ENCODE peak calls at places on chromosomes 1 and 21, in seven cellular contexts. C is MM.1S; E is adrenal gland; M is lower lobe of right lung; K is ascending aorta; L is Peyer's patch; Z is CD8-positive, alpha-beta memory T cell. N is an unnamed sample.
A peak's percentile ranks its signal among the peaks of the same experiment; 100 is the strongest.

GRCh38 chr1:155651861-155652661 is 36.5 kb downstream of the YY1AP1 start:
- DNase-seq in Z (no peak), E (no peak), K (no peak), C (no peak), M (no peak), L (no peak), N (no peak)

GRCh38 chr1:22949807-22950462 is 22.7 kb downstream of the LACTBL1 start:
- DNase-seq in K (no peak), M (no peak), E (no peak), C (no peak), L (no peak), Z (no peak), N (no peak)

GRCh38 chr1:157154940-157155514 is 16.8 kb upstream of the ETV3 start:
- DNase-seq in L (peak; percentile 86), E (peak; percentile 66), K (no peak), Z (no peak), M (peak; percentile 61), C (no peak), N (peak; percentile 41)

GRCh38 chr1:114153621-114154145 is at the start of gene SYT6:
- DNase-seq in E (no peak), L (no peak), K (no peak), M (no peak), C (no peak), Z (no peak), N (no peak)

GRCh38 chr1:11729498-11730428 is 6.2 kb upstream of the AGTRAP start:
- DNase-seq in K (no peak), Z (no peak), E (no peak), C (no peak), L (no peak), M (no peak), N (peak; percentile 44)

GRCh38 chr1:67793562-67793961 is 39.7 kb downstream of the GNG12 start:
- DNase-seq in C (no peak), L (no peak), M (no peak), Z (no peak), K (no peak), E (no peak), N (no peak)

GRCh38 chr1:161307230-161307768 is 2.5 kb downstream of the MPZ start:
- DNase-seq in K (no peak), E (peak; percentile 17), M (peak; percentile 51), C (no peak), Z (peak; percentile 10), L (peak; percentile 53), N (no peak)

GRCh38 chr1:110070282-110070967 is at the start of gene ALX3:
- DNase-seq in L (no peak), M (no peak), C (no peak), K (no peak), Z (no peak), E (no peak), N (no peak)

GRCh38 chr21:35641271-35642016 is 418.9 kb downstream of the SETD4 start:
- DNase-seq in L (no peak), E (no peak), K (no peak), M (no peak), Z (no peak), C (no peak), N (no peak)

GRCh38 chr1:182264187-182264586 is 127.4 kb downstream of the GLUL start:
- DNase-seq in E (no peak), Z (no peak), M (no peak), L (no peak), C (no peak), K (no peak), N (no peak)

GRCh38 chr1:16117369-16117768 is 38.5 kb downstream of the EPHA2 start:
- DNase-seq in E (no peak), C (no peak), L (no peak), K (no peak), M (no peak), Z (no peak), N (no peak)

GRCh38 chr21:27513825-27514224 is 546.9 kb upstream of the ADAMTS5 start:
- DNase-seq in K (no peak), L (no peak), C (no peak), Z (no peak), M (no peak), E (no peak), N (no peak)

GRCh38 chr1:243391355-243391754 is 135.5 kb downstream of the SDCCAG8 start:
- DNase-seq in Z (no peak), K (no peak), C (no peak), L (no peak), M (no peak), E (no peak), N (no peak)

GRCh38 chr1:235067396-235068154 is 61.1 kb downstream of the TOMM20 start:
- DNase-seq in L (peak; percentile 93), K (peak; percentile 81), C (no peak), Z (no peak), M (peak; percentile 88), E (peak; percentile 87), N (peak; percentile 70)

GRCh38 chr1:15060104-15060503 is 93.4 kb upstream of the TMEM51 start:
- DNase-seq in C (no peak), M (no peak), K (no peak), L (no peak), Z (no peak), E (no peak), N (no peak)

GRCh38 chr1:212858461-212859265 is 588 bp downstream of the FLVCR1 start:
- DNase-seq in E (peak; percentile 22), M (peak; percentile 59), K (no peak), C (peak; percentile 29), Z (no peak), L (peak; percentile 51), N (peak; percentile 16)

GRCh38 chr1:226051356-226051755 is 11.2 kb upstream of the H3-3A start:
- DNase-seq in K (no peak), M (no peak), Z (no peak), C (no peak), L (no peak), E (no peak), N (no peak)

GRCh38 chr1:232678185-232678886 is 48.4 kb upstream of the SIPA1L2 start:
- DNase-seq in K (no peak), M (no peak), C (no peak), Z (no peak), L (peak; percentile 80), E (no peak), N (no peak)

GRCh38 chr1:41666991-41667631 is 182.6 kb upstream of the EDN2 start:
- DNase-seq in Z (peak; percentile 35), M (no peak), C (peak; percentile 93), K (no peak), E (no peak), L (peak; percentile 66), N (no peak)

GRCh38 chr1:110477041-110477440 is 26.1 kb downstream of the PROK1 start:
- DNase-seq in K (no peak), E (peak; percentile 61), M (no peak), Z (no peak), C (no peak), L (no peak), N (no peak)

GRCh38 chr1:206606867-206607266 is 5.4 kb downstream of the EIF2D start:
- DNase-seq in L (no peak), Z (no peak), E (no peak), K (no peak), M (no peak), C (peak; percentile 66), N (no peak)

GRCh38 chr21:29721242-29721641 is 218.6 kb downstream of the GRIK1 start:
- DNase-seq in M (no peak), L (no peak), E (no peak), C (no peak), Z (no peak), K (no peak), N (no peak)

GRCh38 chr1:176987016-176987415 is 177.5 kb downstream of the ASTN1 start:
- DNase-seq in K (no peak), E (no peak), M (no peak), Z (no peak), C (no peak), L (no peak), N (no peak)

GRCh38 chr21:41877901-41878830 is 978 bp downstream of the PRDM15 start:
- DNase-seq in M (peak; percentile 63), K (no peak), Z (peak; percentile 31), C (peak; percentile 67), E (peak; percentile 48), L (peak; percentile 59), N (no peak)

GRCh38 chr21:41875086-41875485 is 4.1 kb downstream of the PRDM15 start:
- DNase-seq in C (no peak), Z (no peak), L (no peak), E (no peak), M (no peak), K (no peak), N (no peak)

GRCh38 chr21:41876928-41877652 is 2.1 kb downstream of the PRDM15 start:
- DNase-seq in Z (no peak), C (no peak), L (no peak), M (no peak), E (no peak), K (no peak), N (no peak)

GRCh38 chr21:41874611-41875010 is 4.5 kb downstream of the PRDM15 start:
- DNase-seq in C (no peak), L (no peak), K (no peak), E (no peak), M (no peak), Z (no peak), N (no peak)

GRCh38 chr21:41876396-41876795 is 2.7 kb downstream of the PRDM15 start:
- DNase-seq in L (no peak), K (no peak), M (no peak), C (no peak), E (no peak), Z (no peak), N (no peak)
- H3K4me1 ChIP-seq in L (no peaks in the 10 kb centered on the region), K (no peaks in the 10 kb centered on the region), M (peaks cover 18% of the 10 kb centered on the region), C (peaks cover 17% of the 10 kb centered on the region), E (peaks cover 16% of the 10 kb centered on the region), Z (peaks cover 21% of the 10 kb centered on the region), N (peaks cover 22% of the 10 kb centered on the region)

GRCh38 chr1:165485716-165486115 is 40.8 kb upstream of the RXRG start:
- DNase-seq in Z (no peak), K (no peak), E (no peak), L (no peak), C (no peak), M (no peak), N (no peak)
- H3K27ac ChIP-seq in Z (no peak overlapping the region), K (no peak overlapping the region), E (no peak overlapping the region), L (no peak overlapping the region), C (no peak overlapping the region), M (no peak overlapping the region), N (peak overlapping the region; percentile 53)

GRCh38 chr1:116389013-116389412 is 16.0 kb downstream of the ATP1A1 start:
- DNase-seq in K (no peak), E (no peak), M (no peak), C (no peak), Z (no peak), L (no peak), N (no peak)
- H3K36me3 ChIP-seq in K (peaks cover 82% of the 10 kb centered on the region), E (no peaks in the 10 kb centered on the region), M (peaks cover 100% of the 10 kb centered on the region), C (no peaks in the 10 kb centered on the region), Z (peaks cover 90% of the 10 kb centered on the region), L (peaks cover 100% of the 10 kb centered on the region), N (peaks cover 99% of the 10 kb centered on the region)

DNA sequence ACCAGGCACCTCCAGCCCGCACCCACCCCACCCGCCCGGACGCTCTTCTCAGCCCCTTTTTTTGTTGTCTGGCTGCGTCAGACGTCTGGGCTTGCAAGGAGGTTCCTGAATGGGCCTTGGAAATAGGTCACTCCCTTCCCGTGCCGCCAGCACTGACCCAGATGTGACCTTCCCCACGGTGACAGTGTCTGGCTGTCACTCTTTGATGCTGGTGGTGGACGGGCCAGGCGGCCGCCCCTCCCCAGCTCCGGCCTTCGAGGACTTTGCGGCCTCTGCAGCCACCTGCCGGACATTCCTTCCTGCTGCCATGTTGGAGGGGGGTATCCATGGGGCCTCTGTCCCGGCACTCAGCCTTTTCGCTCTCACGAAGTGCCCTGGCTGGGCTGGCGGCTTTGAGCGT is 30.2 kb downstream of the SPSB1 start:
- DNase-seq in M (no peak), Z (no peak), E (peak; percentile 64), K (no peak), C (no peak), L (no peak), N (peak; percentile 49)
- H3K4me1 ChIP-seq in M (peaks cover 55% of the 10 kb centered on the region), Z (no peaks in the 10 kb centered on the region), E (peaks cover 15% of the 10 kb centered on the region), K (peaks cover 50% of the 10 kb centered on the region), C (no peaks in the 10 kb centered on the region), L (peaks cover 10% of the 10 kb centered on the region), N (peaks cover 89% of the 10 kb centered on the region)